ENCODE peak calls at places on chromosomes 6 and 20, in five cellular contexts. Y is GM12878, C is HCT116, L is K562, P is HepG2. R is an unnamed sample.

GRCh38 chr6:119347466-119348307 is 1.9 kb downstream of the MAN1A1 start:
- ATAC-seq in Y (peak), C (no peak), L (peak), P (peak), R (no peak)

GRCh38 chr20:62603021-62603906 is 39.0 kb upstream of the SLCO4A1 start:
- ATAC-seq in Y (peak), C (no peak), L (no peak), P (peak), R (peak)

GRCh38 chr6:54255881-54256280 is 52.4 kb upstream of the TINAG start:
- ATAC-seq in Y (no peak), C (no peak), L (no peak), P (no peak), R (peak)

GRCh38 chr20:57900226-57900905 is 190.6 kb upstream of the PMEPA1 start:
- ATAC-seq in Y (no peak), C (no peak), L (no peak), P (no peak), R (no peak)

GRCh38 chr6:53136000-53136609 is 12.5 kb downstream of the GCM1 start:
- ATAC-seq in Y (no peak), C (no peak), L (no peak), P (no peak), R (no peak)

GRCh38 chr20:59351148-59352040 is 51.0 kb downstream of the EDN3 start:
- ATAC-seq in Y (no peak), C (no peak), L (no peak), P (no peak), R (no peak)

GRCh38 chr20:49990310-49990720 is 7.5 kb downstream of the SNAI1 start:
- ATAC-seq in Y (no peak), C (no peak), L (no peak), P (peak), R (no peak)

GRCh38 chr6:139149383-139149782 is 14.5 kb downstream of the HECA start:
- ATAC-seq in Y (no peak), C (no peak), L (no peak), P (no peak), R (no peak)

GRCh38 chr6:27872634-27873028 is 39.6 kb downstream of the OR2B2 start:
- ATAC-seq in Y (peak), C (no peak), L (no peak), P (no peak), R (no peak)

GRCh38 chr20:41443667-41444066 is 77.0 kb upstream of the EMILIN3 start:
- ATAC-seq in Y (peak), C (no peak), L (no peak), P (no peak), R (no peak)

GRCh38 chr20:35216541-35216940 is 9.9 kb upstream of the MMP24 start:
- ATAC-seq in Y (no peak), C (no peak), L (no peak), P (no peak), R (no peak)

GRCh38 chr6:130027948-130028347 is 9.6 kb downstream of the L3MBTL3 start:
- ATAC-seq in Y (peak), C (no peak), L (no peak), P (no peak), R (no peak)

GRCh38 chr6:50815436-50816114 is 3.1 kb upstream of the TFAP2B start:
- ATAC-seq in Y (peak), C (no peak), L (peak), P (peak), R (no peak)

GRCh38 chr20:41309817-41310216 is 7.7 kb downstream of the ZHX3 start:
- ATAC-seq in Y (no peak), C (no peak), L (peak), P (no peak), R (peak)

GRCh38 chr20:8162610-8163009 is 30.5 kb downstream of the PLCB1 start:
- ATAC-seq in Y (no peak), C (no peak), L (no peak), P (no peak), R (no peak)

GRCh38 chr20:35387334-35387733 is 24.4 kb downstream of the UQCC1 start:
- ATAC-seq in Y (no peak), C (peak), L (no peak), P (peak), R (no peak)

GRCh38 chr6:53306819-53307347 is 41.9 kb downstream of the ELOVL5 start:
- ATAC-seq in Y (peak), C (no peak), L (no peak), P (peak), R (no peak)

GRCh38 chr6:107292570-107293285 is 166.6 kb downstream of the PDSS2 start:
- ATAC-seq in Y (no peak), C (no peak), L (peak), P (no peak), R (no peak)

GRCh38 chr6:32047084-32047478 is 8.9 kb downstream of the CYP21A2 start:
- ATAC-seq in Y (no peak), C (peak), L (no peak), P (no peak), R (peak)

GRCh38 chr20:52422574-52423463 is 231.2 kb upstream of the ZFP64 start:
- ATAC-seq in Y (no peak), C (no peak), L (no peak), P (peak), R (no peak)

GRCh38 chr20:1810926-1811620 is 84.1 kb upstream of the SIRPA start:
- ATAC-seq in Y (no peak), C (no peak), L (no peak), P (peak), R (peak)

GRCh38 chr20:63929071-63929470 is 27.1 kb downstream of the UCKL1 start:
- ATAC-seq in Y (no peak), C (no peak), L (no peak), P (no peak), R (no peak)
- TF ChIP-seq POLR2AphosphoS5 in Y (no peak), C (no peak), L (no peak), P (no peak), R (no peak)

GRCh38 chr20:38831049-38831691 is 25.7 kb downstream of the PPP1R16B start:
- ATAC-seq in Y (no peak), C (no peak), L (peak), P (no peak), R (no peak)
- TF ChIP-seq POLR2A in Y (no peak), C (no peak), L (no peak), P (no peak), R (no peak)

GRCh38 chr6:152380351-152380767 is 256.8 kb downstream of the SYNE1 start:
- ATAC-seq in Y (peak), C (peak), L (no peak), P (peak), R (peak)
- TF ChIP-seq POLR2AphosphoS5 in Y (no peak), C (no peak), L (no peak), P (no peak), R (peak)

GRCh38 chr6:38784506-38785235 is 69.6 kb downstream of the DNAH8 start:
- ATAC-seq in Y (no peak), C (no peak), L (no peak), P (no peak), R (no peak)

GRCh38 chr6:38794682-38795081 is 79.6 kb downstream of the DNAH8 start:
- ATAC-seq in Y (no peak), C (no peak), L (no peak), P (no peak), R (no peak)

GRCh38 chr6:38792356-38792755 is 77.2 kb downstream of the DNAH8 start:
- ATAC-seq in Y (no peak), C (no peak), L (no peak), P (no peak), R (no peak)

GRCh38 chr6:38786486-38786885 is 71.4 kb downstream of the DNAH8 start:
- ATAC-seq in Y (no peak), C (no peak), L (no peak), P (no peak), R (no peak)

DNA sequence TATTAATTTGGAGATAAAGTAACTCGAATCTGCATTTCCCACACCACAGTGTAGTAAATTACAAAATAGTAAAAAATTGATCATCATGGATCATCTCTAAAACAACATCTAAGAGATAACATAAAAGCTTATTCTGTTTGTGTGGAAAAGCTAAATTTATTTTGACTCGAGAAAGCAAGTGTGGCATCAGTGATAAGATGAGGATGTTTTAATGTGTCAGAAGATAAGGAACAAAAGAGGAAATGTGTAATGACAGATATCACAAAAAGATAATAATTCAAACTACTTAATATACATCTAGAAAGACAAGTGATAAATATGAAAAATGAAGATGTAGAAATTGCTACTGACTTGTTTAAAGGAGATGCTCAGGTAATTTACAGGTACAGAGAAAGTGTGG is 74.1 kb downstream of the DNAH8 start:
- ATAC-seq in Y (no peak), C (no peak), L (no peak), P (no peak), R (no peak)
- TF ChIP-seq POLR2A in Y (no peak), C (no peak), L (no peak), P (no peak), R (no peak)

DNA sequence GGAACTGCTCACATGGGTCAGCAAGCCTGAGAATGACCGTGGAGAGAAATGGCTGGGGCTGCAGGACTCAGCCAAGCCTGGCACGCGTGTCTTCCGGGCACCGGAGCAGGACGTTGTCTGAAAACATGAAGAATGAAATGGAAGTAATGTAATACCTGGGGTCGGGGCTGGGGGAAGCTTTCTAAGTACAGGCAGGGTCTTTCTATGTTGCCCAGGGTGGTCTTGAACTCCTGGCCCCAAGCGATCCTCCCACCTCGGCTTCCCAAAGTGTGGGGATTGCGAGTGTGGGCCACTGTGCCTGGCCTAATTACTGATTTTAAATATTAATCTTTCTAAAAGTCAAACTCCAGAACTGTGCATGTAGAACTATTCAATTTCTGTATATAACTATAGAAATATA is 155.5 kb upstream of the AKAP12 start:
- ATAC-seq in Y (no peak), C (no peak), L (no peak), P (no peak), R (no peak)
- TF ChIP-seq POLR2AphosphoS5 in Y (no peak), C (no peak), L (no peak), P (no peak), R (no peak)

DNA sequence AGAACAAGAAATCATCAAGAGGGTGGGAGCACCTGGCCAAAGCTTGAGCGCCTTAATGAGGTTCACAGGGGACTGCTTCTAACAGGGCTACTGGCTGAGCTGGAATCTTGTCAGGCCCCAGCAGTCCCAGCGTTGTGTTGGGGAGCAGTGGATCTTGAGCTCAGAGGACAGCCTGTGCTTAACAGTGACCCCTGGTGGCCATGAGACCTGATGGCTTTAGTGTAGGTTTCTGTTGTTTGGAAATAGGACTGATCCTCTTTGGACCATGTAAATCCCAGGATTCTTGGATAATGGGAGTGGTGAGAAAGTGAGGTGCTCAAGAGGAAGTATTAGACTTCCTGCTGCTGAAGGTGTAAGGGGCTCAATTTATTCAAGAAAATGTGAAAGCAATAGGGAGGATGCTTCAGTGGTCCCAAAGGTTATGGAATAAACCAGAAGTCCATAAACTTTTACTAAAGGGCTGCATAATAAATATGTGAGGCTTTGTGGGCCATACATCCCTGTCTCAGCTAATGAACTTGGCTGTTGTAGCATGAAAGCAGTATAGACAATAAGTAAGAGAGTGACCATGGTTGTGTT is 216.2 kb downstream of the NFATC2 start:
- ATAC-seq in Y (peak), C (peak), L (peak), P (peak), R (no peak)
- TF ChIP-seq POLR2A in Y (no peak), C (no peak), L (no peak), P (no peak), R (no peak)

DNA sequence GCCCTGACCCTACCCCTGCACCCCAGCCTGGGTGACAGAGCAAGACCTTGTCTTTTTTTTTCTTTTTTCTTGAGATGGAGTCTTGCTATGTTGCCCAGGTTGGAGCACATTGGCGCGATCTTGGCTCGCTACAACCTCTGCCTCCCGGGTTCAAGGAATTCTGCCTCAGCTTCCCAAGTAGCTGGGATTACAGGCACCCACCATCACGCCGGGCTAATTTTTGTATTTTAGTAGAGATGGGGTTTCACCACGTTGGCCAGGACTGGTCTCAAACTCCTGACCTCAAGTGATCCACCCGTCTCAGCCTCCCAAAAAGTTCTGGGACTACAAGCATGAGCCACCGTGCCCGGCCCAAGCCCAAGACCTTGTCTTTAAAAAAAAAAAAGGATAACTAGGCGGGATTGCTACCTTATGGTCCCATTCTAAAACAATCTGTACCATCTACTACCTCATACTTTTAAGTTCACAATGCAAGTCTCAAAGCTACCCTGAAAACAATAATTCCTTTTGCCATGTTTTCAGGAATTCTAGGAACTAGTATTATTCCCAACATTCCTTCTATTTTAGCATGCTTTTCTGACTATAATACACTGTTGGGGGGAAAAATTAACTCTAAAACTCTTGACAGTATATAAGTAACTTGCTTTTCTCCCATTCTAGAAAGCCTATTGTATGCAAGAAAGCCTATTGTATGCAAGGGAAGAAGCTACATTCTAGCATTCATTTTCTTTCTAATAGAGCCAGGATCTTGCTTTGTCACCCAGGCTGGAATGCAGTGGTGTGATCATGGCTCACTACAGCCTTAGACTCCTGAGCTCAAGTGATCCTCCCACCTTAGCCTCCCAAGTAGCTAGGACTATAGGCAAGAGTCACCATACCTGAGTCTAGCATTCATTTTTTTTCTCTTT is 6.6 kb downstream of the TUBB start:
- ATAC-seq in Y (no peak), C (no peak), L (no peak), P (no peak), R (no peak)
- TF ChIP-seq POLR2AphosphoS5 in Y (peak), C (peak), L (no peak), P (peak), R (no peak)

GRCh38 chr20:3811421-3812258 is 8.7 kb upstream of the AP5S1 start:
- ATAC-seq in Y (peak), C (peak), L (peak), P (peak), R (peak)
- TF ChIP-seq POLR2A in Y (peak), C (no peak), L (no peak), P (no peak), R (peak)